ENCODE peak calls at places on chromosomes 3 and 15, in four cellular contexts. B, H, A and U are unnamed samples.

GRCh38 chr15:60370105-60370803 is 27.5 kb downstream of the ANXA2 start:
- DNase-seq in B (no peak), H (no peak), A (no peak), U (no peak)

GRCh38 chr15:41914406-41914805 is 20.6 kb upstream of the SPTBN5 start:
- DNase-seq in B (no peak), H (no peak), A (no peak), U (no peak)

GRCh38 chr3:171908731-171909130 is 65.6 kb downstream of the TMEM212 start:
- DNase-seq in B (no peak), H (no peak), A (no peak), U (no peak)

GRCh38 chr3:46477756-46478155 is 13.1 kb upstream of the LTF start:
- DNase-seq in B (no peak), H (no peak), A (no peak), U (no peak)

GRCh38 chr3:138328341-138328740 is 1.3 kb downstream of the NME9 start:
- DNase-seq in B (peak), H (no peak), A (peak), U (no peak)

GRCh38 chr3:48268936-48269551 is 28.1 kb downstream of the ZNF589 start:
- DNase-seq in B (no peak), H (no peak), A (no peak), U (no peak)

GRCh38 chr15:92869263-92869940 is 30.7 kb upstream of the CHD2 start:
- DNase-seq in B (peak), H (no peak), A (peak), U (no peak)

GRCh38 chr15:65653781-65654521 is 32.2 kb downstream of the SLC24A1 start:
- DNase-seq in B (no peak), H (no peak), A (peak), U (no peak)

GRCh38 chr3:38454179-38454883 is 641 bp downstream of the ACVR2B start:
- DNase-seq in B (peak), H (no peak), A (peak), U (peak)

GRCh38 chr3:29441020-29441324 is 160.1 kb downstream of the RBMS3 start:
- DNase-seq in B (no peak), H (no peak), A (no peak), U (no peak)

GRCh38 chr3:15063656-15064286 is 1.3 kb downstream of the MRPS25 start:
- DNase-seq in B (no peak), H (no peak), A (no peak), U (no peak)

GRCh38 chr15:45903283-45903682 is 268.5 kb downstream of the SQOR start:
- DNase-seq in B (no peak), H (no peak), A (no peak), U (no peak)

GRCh38 chr15:38438031-38438986 is 15.6 kb upstream of the FAM98B start:
- DNase-seq in B (no peak), H (no peak), A (peak), U (no peak)

GRCh38 chr3:37115451-37115850 is 58.9 kb downstream of the LRRFIP2 start:
- DNase-seq in B (no peak), H (no peak), A (peak), U (no peak)

GRCh38 chr3:78847603-78848002 is 920.2 kb downstream of the ROBO1 start:
- DNase-seq in B (peak), H (no peak), A (no peak), U (no peak)

GRCh38 chr3:178714971-178715832 is 179.0 kb downstream of the KCNMB2 start:
- DNase-seq in B (no peak), H (no peak), A (no peak), U (no peak)

GRCh38 chr3:126464494-126464893 is 11.2 kb downstream of the ZXDC start:
- DNase-seq in B (no peak), H (no peak), A (no peak), U (no peak)

DNA sequence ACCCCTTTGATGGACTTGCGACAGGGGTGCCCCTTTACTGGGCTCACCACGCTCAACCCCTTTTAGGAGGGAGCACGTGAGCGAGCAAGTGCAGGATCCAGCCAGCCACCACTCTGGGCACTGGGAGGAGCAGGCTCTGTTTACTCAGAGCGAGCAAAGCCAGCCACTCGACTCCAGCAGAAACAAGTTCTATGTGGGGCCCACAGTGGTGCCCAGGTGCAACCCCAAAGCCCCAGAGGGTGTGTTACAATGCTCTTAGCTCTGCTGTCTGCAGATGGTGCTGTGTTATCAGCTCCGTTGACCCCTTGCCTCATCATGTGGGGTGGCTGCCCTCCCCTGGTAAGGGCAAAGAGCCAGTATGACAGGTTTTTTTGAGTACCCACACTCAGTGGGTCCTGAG is 120.3 kb upstream of the SUCLG2 start:
- DNase-seq in B (no peak), H (peak), A (no peak), U (no peak)
- H3K18ac ChIP-seq in B (no peak), H (no peak), A (no peak), U (no peak)

DNA sequence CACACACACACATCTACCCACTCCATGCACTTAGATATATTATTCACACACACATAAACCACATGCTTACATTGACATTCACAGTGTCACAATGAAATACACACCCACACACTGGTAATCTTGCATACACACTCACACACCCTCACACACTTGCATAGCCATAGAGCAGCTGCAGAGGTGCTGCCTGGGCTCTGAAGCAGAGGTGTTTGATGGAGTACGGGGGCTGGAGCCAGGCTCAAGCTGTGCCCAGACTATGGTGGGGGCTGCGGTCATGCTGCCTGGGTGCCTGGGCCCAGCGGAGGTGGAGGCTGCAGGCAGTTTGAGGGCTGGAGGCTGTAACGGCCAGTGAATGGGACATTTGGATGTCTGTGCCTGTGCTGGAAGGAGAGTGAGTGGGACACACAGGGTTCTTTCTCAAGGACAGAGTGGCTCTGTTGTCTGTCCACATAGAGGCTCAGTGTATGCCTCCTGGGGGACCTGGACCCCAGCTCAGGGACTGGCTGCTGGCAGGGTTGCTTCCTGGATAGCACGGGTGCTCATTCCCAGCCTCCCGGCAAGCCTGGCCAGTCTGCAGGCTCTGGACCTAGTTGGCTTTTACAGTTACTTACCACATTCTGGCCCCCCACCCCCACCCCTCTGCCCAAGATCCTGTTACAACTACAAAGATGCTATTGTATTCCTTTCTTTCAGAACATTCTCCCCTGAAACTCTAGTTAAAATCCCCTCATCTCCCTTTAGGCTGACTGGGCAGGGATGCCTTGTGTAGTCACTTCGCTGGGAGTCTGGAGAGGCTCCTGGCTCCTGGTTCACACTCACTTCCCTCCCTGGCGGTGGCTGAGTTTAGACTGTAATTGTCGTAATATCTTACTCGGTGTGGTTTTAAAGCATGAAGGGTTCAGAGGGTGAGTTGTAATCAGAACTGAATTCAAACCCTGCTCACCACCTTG is 12.5 kb downstream of the GASK1A start:
- DNase-seq in B (peak), H (no peak), A (peak), U (no peak)
- H3K18ac ChIP-seq in B (no peak), H (no peak), A (no peak), U (no peak)

GRCh38 chr3:124773351-124774304 is 43.4 kb downstream of the UMPS start:
- DNase-seq in B (no peak), H (no peak), A (no peak), U (no peak)

GRCh38 chr3:124775776-124776336 is 45.6 kb downstream of the UMPS start:
- DNase-seq in B (no peak), H (no peak), A (no peak), U (no peak)

GRCh38 chr3:124774841-124775402 is 44.7 kb downstream of the UMPS start:
- DNase-seq in B (no peak), H (no peak), A (no peak), U (no peak)

GRCh38 chr3:124772081-124772831 is 42.0 kb downstream of the UMPS start:
- DNase-seq in B (no peak), H (no peak), A (peak), U (no peak)

GRCh38 chr3:124774305-124774673 is 44.0 kb downstream of the UMPS start:
- DNase-seq in B (peak), H (peak), A (peak), U (no peak)
- H3K18ac ChIP-seq in B (no peak), H (no peak), A (peak), U (peak)

GRCh38 chr15:51186121-51186795 is 91.6 kb upstream of the TNFAIP8L3 start:
- DNase-seq in B (no peak), H (no peak), A (no peak), U (no peak)
- H3K18ac ChIP-seq in B (no peak), H (no peak), A (no peak), U (no peak)

GRCh38 chr3:13065727-13066126 is 7.5 kb downstream of the IQSEC1 start:
- DNase-seq in B (no peak), H (no peak), A (no peak), U (no peak)

GRCh38 chr3:13066236-13066635 is 7.0 kb downstream of the IQSEC1 start:
- DNase-seq in B (no peak), H (no peak), A (no peak), U (no peak)

GRCh38 chr3:13069495-13069894 is 3.7 kb downstream of the IQSEC1 start:
- DNase-seq in B (peak), H (no peak), A (no peak), U (no peak)

GRCh38 chr3:13068269-13069010 is 4.8 kb downstream of the IQSEC1 start:
- DNase-seq in B (no peak), H (no peak), A (no peak), U (no peak)

DNA sequence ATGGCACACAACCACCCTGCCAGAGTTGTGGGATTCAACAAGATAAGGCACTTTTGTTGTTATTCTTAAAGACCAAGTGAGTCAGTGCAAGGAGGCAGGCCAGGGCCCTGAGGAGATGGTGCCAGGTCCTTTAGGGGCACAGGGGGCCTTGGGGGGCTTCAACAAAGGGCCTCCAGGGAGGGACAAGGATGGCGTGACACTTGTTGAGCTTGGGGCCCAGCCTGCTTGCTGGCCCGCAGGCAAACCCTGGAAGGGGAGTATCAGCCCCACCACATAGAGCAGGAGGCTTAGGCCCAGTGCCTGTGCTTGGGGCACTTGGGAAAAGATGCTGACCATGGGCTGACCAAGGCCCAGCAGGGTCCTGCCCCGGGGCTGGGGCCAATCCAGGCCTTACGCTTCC is 5.5 kb downstream of the IQSEC1 start:
- DNase-seq in B (no peak), H (no peak), A (no peak), U (no peak)
- H3K18ac ChIP-seq in B (no peak), H (no peak), A (no peak), U (no peak)

GRCh38 chr15:74726774-74727164 is 1.4 kb upstream of the CYP1A1 start:
- DNase-seq in B (no peak), H (no peak), A (no peak), U (no peak)

GRCh38 chr15:74724570-74725240 is 623 bp downstream of the CYP1A1 start:
- DNase-seq in B (no peak), H (no peak), A (no peak), U (no peak)

GRCh38 chr15:74727727-74728126 is 2.4 kb upstream of the CYP1A1 start:
- DNase-seq in B (no peak), H (no peak), A (no peak), U (no peak)

GRCh38 chr15:74725241-74725774 is at the start of gene CYP1A1:
- DNase-seq in B (no peak), H (peak), A (no peak), U (no peak)

GRCh38 chr15:74725845-74726773 is 781 bp upstream of the CYP1A1 start:
- DNase-seq in B (peak), H (peak), A (no peak), U (no peak)
- H3K18ac ChIP-seq in B (no peak), H (no peak), A (no peak), U (peak)

DNA sequence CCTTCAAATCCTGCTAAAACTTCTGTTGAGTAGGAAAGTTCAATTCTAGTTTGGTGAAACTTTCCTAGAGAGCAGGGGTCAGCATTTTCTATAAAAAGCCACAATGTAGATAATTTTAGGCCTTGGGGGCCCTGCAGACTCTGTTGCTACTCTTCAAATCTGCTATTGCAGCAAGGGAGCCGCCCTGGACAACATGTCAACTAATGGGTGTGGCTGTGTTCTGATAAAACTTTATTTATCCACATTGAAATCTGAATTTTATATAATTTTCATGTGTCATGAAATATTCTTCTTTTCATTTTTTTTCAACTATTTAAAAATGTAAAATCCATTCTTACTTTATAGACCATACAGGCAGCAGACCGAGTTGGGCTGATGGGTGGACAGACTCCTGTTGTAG is 67.4 kb upstream of the SAMMSON start:
- DNase-seq in B (no peak), H (no peak), A (no peak), U (no peak)
- H3K18ac ChIP-seq in B (no peak), H (no peak), A (no peak), U (no peak)